ENCODE peak calls at places on chromosomes 13 and 19, in ten cellular contexts. One of them, this sample, is unnamed. For H3K36me3 and H3K4me1, the result is how much of the 10 kb centered on the place peaks cover.

GRCh38 chr13:49996166-49996915 is 501 bp upstream of the TRIM13 start:
- DNase-seq in IMR-90: peak
- DNase-seq in CD4-positive, alpha-beta memory T cell: peak
- DNase-seq in fibroblast of lung: peak
- DNase-seq in lower lobe of right lung: peak
- DNase-seq in HCT116: peak
- DNase-seq in esophagus muscularis mucosa: peak
- DNase-seq in cardiac muscle cell: peak
- DNase-seq in uterus: peak
- DNase-seq in esophagus squamous epithelium: peak
- DNase-seq in this sample: peak

GRCh38 chr13:53112522-53112921 is 83.9 kb downstream of the OLFM4 start:
- DNase-seq in IMR-90: no peak
- DNase-seq in CD4-positive, alpha-beta memory T cell: no peak
- DNase-seq in fibroblast of lung: no peak
- DNase-seq in lower lobe of right lung: no peak
- DNase-seq in HCT116: no peak
- DNase-seq in esophagus muscularis mucosa: no peak
- DNase-seq in cardiac muscle cell: no peak
- DNase-seq in uterus: no peak
- DNase-seq in esophagus squamous epithelium: no peak
- DNase-seq in this sample: no peak

GRCh38 chr13:43905435-43906031 is 25.8 kb downstream of the LACC1 start:
- DNase-seq in IMR-90: peak
- DNase-seq in CD4-positive, alpha-beta memory T cell: peak
- DNase-seq in fibroblast of lung: peak
- DNase-seq in lower lobe of right lung: no peak
- DNase-seq in HCT116: peak
- DNase-seq in esophagus muscularis mucosa: no peak
- DNase-seq in cardiac muscle cell: peak
- DNase-seq in uterus: peak
- DNase-seq in esophagus squamous epithelium: no peak
- DNase-seq in this sample: peak

GRCh38 chr19:17830567-17831418 is 9.5 kb upstream of the INSL3 start:
- DNase-seq in IMR-90: peak
- DNase-seq in CD4-positive, alpha-beta memory T cell: peak
- DNase-seq in fibroblast of lung: peak
- DNase-seq in lower lobe of right lung: peak
- DNase-seq in HCT116: peak
- DNase-seq in esophagus muscularis mucosa: no peak
- DNase-seq in cardiac muscle cell: peak
- DNase-seq in uterus: peak
- DNase-seq in esophagus squamous epithelium: no peak
- DNase-seq in this sample: no peak

GRCh38 chr19:11578342-11579142 is 1.1 kb upstream of the ACP5 start:
- DNase-seq in IMR-90: no peak
- DNase-seq in CD4-positive, alpha-beta memory T cell: peak
- DNase-seq in fibroblast of lung: peak
- DNase-seq in lower lobe of right lung: peak
- DNase-seq in HCT116: no peak
- DNase-seq in esophagus muscularis mucosa: no peak
- DNase-seq in cardiac muscle cell: peak
- DNase-seq in uterus: no peak
- DNase-seq in esophagus squamous epithelium: no peak
- DNase-seq in this sample: no peak

GRCh38 chr19:32265991-32266390 is 79.4 kb upstream of the ZNF507 start:
- DNase-seq in IMR-90: no peak
- DNase-seq in CD4-positive, alpha-beta memory T cell: no peak
- DNase-seq in fibroblast of lung: no peak
- DNase-seq in lower lobe of right lung: no peak
- DNase-seq in HCT116: no peak
- DNase-seq in esophagus muscularis mucosa: no peak
- DNase-seq in cardiac muscle cell: no peak
- DNase-seq in uterus: no peak
- DNase-seq in esophagus squamous epithelium: no peak
- DNase-seq in this sample: no peak

GRCh38 chr19:53388904-53389303 is 6.0 kb upstream of the ZNF765 start:
- DNase-seq in IMR-90: peak
- DNase-seq in CD4-positive, alpha-beta memory T cell: no peak
- DNase-seq in fibroblast of lung: peak
- DNase-seq in lower lobe of right lung: no peak
- DNase-seq in HCT116: no peak
- DNase-seq in esophagus muscularis mucosa: no peak
- DNase-seq in cardiac muscle cell: no peak
- DNase-seq in uterus: no peak
- DNase-seq in esophagus squamous epithelium: no peak
- DNase-seq in this sample: no peak

GRCh38 chr13:30972888-30973377 is 40.5 kb downstream of the TEX26 start:
- DNase-seq in IMR-90: peak
- DNase-seq in CD4-positive, alpha-beta memory T cell: no peak
- DNase-seq in fibroblast of lung: peak
- DNase-seq in lower lobe of right lung: no peak
- DNase-seq in HCT116: no peak
- DNase-seq in esophagus muscularis mucosa: no peak
- DNase-seq in cardiac muscle cell: no peak
- DNase-seq in uterus: no peak
- DNase-seq in esophagus squamous epithelium: no peak
- DNase-seq in this sample: no peak

GRCh38 chr19:10508707-10509106 is 5.6 kb upstream of the KEAP1 start:
- DNase-seq in IMR-90: peak
- DNase-seq in CD4-positive, alpha-beta memory T cell: no peak
- DNase-seq in fibroblast of lung: no peak
- DNase-seq in lower lobe of right lung: no peak
- DNase-seq in HCT116: no peak
- DNase-seq in esophagus muscularis mucosa: no peak
- DNase-seq in cardiac muscle cell: no peak
- DNase-seq in uterus: no peak
- DNase-seq in esophagus squamous epithelium: no peak
- DNase-seq in this sample: no peak

GRCh38 chr13:22944378-22944777 is 236.4 kb upstream of the SGCG start:
- DNase-seq in IMR-90: no peak
- DNase-seq in CD4-positive, alpha-beta memory T cell: no peak
- DNase-seq in fibroblast of lung: no peak
- DNase-seq in lower lobe of right lung: no peak
- DNase-seq in HCT116: no peak
- DNase-seq in esophagus muscularis mucosa: peak
- DNase-seq in cardiac muscle cell: no peak
- DNase-seq in uterus: no peak
- DNase-seq in esophagus squamous epithelium: no peak
- DNase-seq in this sample: no peak

GRCh38 chr13:26380930-26381329 is 127.0 kb downstream of the CDK8 start:
- DNase-seq in IMR-90: no peak
- DNase-seq in CD4-positive, alpha-beta memory T cell: no peak
- DNase-seq in fibroblast of lung: no peak
- DNase-seq in lower lobe of right lung: no peak
- DNase-seq in HCT116: no peak
- DNase-seq in esophagus muscularis mucosa: no peak
- DNase-seq in cardiac muscle cell: no peak
- DNase-seq in uterus: no peak
- DNase-seq in esophagus squamous epithelium: no peak
- DNase-seq in this sample: no peak

GRCh38 chr19:43595605-43595998 is 332 bp downstream of the IRGQ start:
- DNase-seq in IMR-90: no peak
- DNase-seq in CD4-positive, alpha-beta memory T cell: no peak
- DNase-seq in fibroblast of lung: no peak
- DNase-seq in lower lobe of right lung: peak
- DNase-seq in HCT116: no peak
- DNase-seq in esophagus muscularis mucosa: no peak
- DNase-seq in cardiac muscle cell: no peak
- DNase-seq in uterus: no peak
- DNase-seq in esophagus squamous epithelium: no peak
- DNase-seq in this sample: no peak

GRCh38 chr13:34926513-34926912 is 15.6 kb upstream of the NBEA start:
- DNase-seq in IMR-90: peak
- DNase-seq in CD4-positive, alpha-beta memory T cell: no peak
- DNase-seq in fibroblast of lung: peak
- DNase-seq in lower lobe of right lung: no peak
- DNase-seq in HCT116: no peak
- DNase-seq in esophagus muscularis mucosa: no peak
- DNase-seq in cardiac muscle cell: peak
- DNase-seq in uterus: no peak
- DNase-seq in esophagus squamous epithelium: no peak
- DNase-seq in this sample: no peak

GRCh38 chr19:19256072-19256969 is 16.8 kb downstream of the TM6SF2 start:
- DNase-seq in IMR-90: no peak
- DNase-seq in CD4-positive, alpha-beta memory T cell: no peak
- DNase-seq in fibroblast of lung: no peak
- DNase-seq in lower lobe of right lung: no peak
- DNase-seq in HCT116: no peak
- DNase-seq in esophagus muscularis mucosa: no peak
- DNase-seq in cardiac muscle cell: no peak
- DNase-seq in uterus: no peak
- DNase-seq in esophagus squamous epithelium: no peak
- DNase-seq in this sample: no peak

GRCh38 chr13:110250258-110250891 is 56.6 kb downstream of the COL4A1 start:
- DNase-seq in IMR-90: peak
- DNase-seq in CD4-positive, alpha-beta memory T cell: no peak
- DNase-seq in fibroblast of lung: peak
- DNase-seq in lower lobe of right lung: no peak
- DNase-seq in HCT116: no peak
- DNase-seq in esophagus muscularis mucosa: peak
- DNase-seq in cardiac muscle cell: peak
- DNase-seq in uterus: peak
- DNase-seq in esophagus squamous epithelium: no peak
- DNase-seq in this sample: no peak

GRCh38 chr19:1068111-1069001 is 1.4 kb downstream of the ARHGAP45 start:
- DNase-seq in IMR-90: no peak
- DNase-seq in CD4-positive, alpha-beta memory T cell: peak
- DNase-seq in fibroblast of lung: no peak
- DNase-seq in lower lobe of right lung: peak
- DNase-seq in HCT116: no peak
- DNase-seq in esophagus muscularis mucosa: no peak
- DNase-seq in cardiac muscle cell: no peak
- DNase-seq in uterus: no peak
- DNase-seq in esophagus squamous epithelium: no peak
- DNase-seq in this sample: no peak

DNA sequence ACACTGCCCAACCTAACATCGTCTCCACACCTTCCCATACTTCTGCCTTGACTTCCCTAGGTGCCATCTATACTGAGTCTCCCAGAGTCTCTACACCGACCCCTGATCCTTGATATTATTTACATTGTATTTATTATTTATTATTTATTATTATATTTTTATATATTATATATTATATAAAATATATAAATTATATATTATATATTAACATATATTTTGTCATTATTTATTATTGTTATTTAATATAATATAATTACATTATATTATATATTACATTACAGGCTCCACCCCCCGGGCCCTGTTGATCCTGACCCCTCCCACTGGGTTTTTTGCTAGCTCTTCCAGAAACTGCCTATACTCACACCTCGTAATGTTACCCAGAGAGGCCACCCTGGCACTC is 18.4 kb upstream of the TOMM40 start:
- DNase-seq in IMR-90: no peak
- DNase-seq in CD4-positive, alpha-beta memory T cell: no peak
- DNase-seq in fibroblast of lung: no peak
- DNase-seq in lower lobe of right lung: no peak
- DNase-seq in HCT116: no peak
- DNase-seq in esophagus muscularis mucosa: no peak
- DNase-seq in cardiac muscle cell: no peak
- DNase-seq in uterus: no peak
- DNase-seq in esophagus squamous epithelium: no peak
- DNase-seq in this sample: no peak
- H3K36me3 ChIP-seq in IMR-90: half or more
- H3K36me3 ChIP-seq in CD4-positive, alpha-beta memory T cell: under half
- H3K36me3 ChIP-seq in fibroblast of lung: under half
- H3K36me3 ChIP-seq in lower lobe of right lung: half or more
- H3K36me3 ChIP-seq in HCT116: under half
- H3K36me3 ChIP-seq in esophagus muscularis mucosa: half or more
- H3K36me3 ChIP-seq in cardiac muscle cell: half or more
- H3K36me3 ChIP-seq in uterus: under half
- H3K36me3 ChIP-seq in esophagus squamous epithelium: under half
- H3K36me3 ChIP-seq in this sample: half or more

DNA sequence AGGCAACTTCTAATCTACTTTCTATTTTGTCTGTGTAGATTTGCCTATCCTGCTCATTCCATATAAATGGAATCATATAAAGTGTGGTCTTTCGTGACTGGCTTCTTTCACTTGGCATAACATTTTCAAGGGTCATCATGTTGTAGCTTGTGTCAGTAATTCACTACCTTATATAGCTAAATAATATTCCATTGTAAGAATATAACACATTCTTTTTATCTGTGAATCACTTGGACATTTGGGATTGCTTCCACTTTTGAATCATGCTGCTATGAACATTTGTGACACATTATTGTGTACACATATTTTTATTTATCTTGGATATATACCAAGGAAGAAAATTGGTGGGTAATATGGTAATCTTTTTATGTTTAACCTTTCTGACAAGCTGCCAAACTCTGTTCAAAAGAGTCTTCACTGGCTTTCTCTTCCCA is 89.0 kb upstream of the CSNK1A1L start:
- DNase-seq in IMR-90: peak
- DNase-seq in CD4-positive, alpha-beta memory T cell: no peak
- DNase-seq in fibroblast of lung: peak
- DNase-seq in lower lobe of right lung: no peak
- DNase-seq in HCT116: no peak
- DNase-seq in esophagus muscularis mucosa: no peak
- DNase-seq in cardiac muscle cell: peak
- DNase-seq in uterus: no peak
- DNase-seq in esophagus squamous epithelium: no peak
- DNase-seq in this sample: no peak
- H3K4me3 ChIP-seq in IMR-90: no peak
- H3K4me3 ChIP-seq in CD4-positive, alpha-beta memory T cell: no peak
- H3K4me3 ChIP-seq in fibroblast of lung: no peak
- H3K4me3 ChIP-seq in lower lobe of right lung: no peak
- H3K4me3 ChIP-seq in HCT116: no peak
- H3K4me3 ChIP-seq in esophagus muscularis mucosa: no peak
- H3K4me3 ChIP-seq in cardiac muscle cell: no peak
- H3K4me3 ChIP-seq in uterus: no peak
- H3K4me3 ChIP-seq in esophagus squamous epithelium: no peak
- H3K4me3 ChIP-seq in this sample: no peak

GRCh38 chr13:25276748-25277147 is 10.5 kb downstream of the MTMR6 start:
- DNase-seq in IMR-90: peak
- DNase-seq in CD4-positive, alpha-beta memory T cell: no peak
- DNase-seq in fibroblast of lung: peak
- DNase-seq in lower lobe of right lung: no peak
- DNase-seq in HCT116: no peak
- DNase-seq in esophagus muscularis mucosa: no peak
- DNase-seq in cardiac muscle cell: no peak
- DNase-seq in uterus: no peak
- DNase-seq in esophagus squamous epithelium: no peak
- DNase-seq in this sample: no peak
- H3K4me1 ChIP-seq in IMR-90: under half
- H3K4me1 ChIP-seq in CD4-positive, alpha-beta memory T cell: under half
- H3K4me1 ChIP-seq in fibroblast of lung: under half
- H3K4me1 ChIP-seq in lower lobe of right lung: under half
- H3K4me1 ChIP-seq in HCT116: under half
- H3K4me1 ChIP-seq in esophagus muscularis mucosa: under half
- H3K4me1 ChIP-seq in cardiac muscle cell: under half
- H3K4me1 ChIP-seq in uterus: under half
- H3K4me1 ChIP-seq in esophagus squamous epithelium: under half
- H3K4me1 ChIP-seq in this sample: under half

DNA sequence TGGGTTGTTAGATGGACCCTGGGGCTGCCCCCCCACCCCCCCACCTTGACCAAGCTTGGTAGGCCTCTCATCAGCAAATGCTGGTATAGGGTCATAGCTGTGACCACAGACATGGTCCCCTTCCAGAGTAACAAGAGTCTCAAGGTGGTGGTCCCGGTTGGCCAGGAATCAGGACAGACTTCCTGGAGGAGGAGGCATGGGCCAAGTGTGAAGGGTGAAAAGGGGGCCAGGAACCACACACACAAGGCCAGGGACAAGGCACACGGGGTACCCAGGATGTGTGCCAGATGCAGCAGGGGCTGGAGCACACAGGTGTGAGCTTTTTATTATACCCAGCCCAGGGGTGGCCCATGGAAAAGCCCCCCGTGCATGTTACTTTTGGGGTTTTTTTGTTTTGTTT is 1.0 kb upstream of the MRI1 start:
- DNase-seq in IMR-90: no peak
- DNase-seq in CD4-positive, alpha-beta memory T cell: no peak
- DNase-seq in fibroblast of lung: no peak
- DNase-seq in lower lobe of right lung: no peak
- DNase-seq in HCT116: no peak
- DNase-seq in esophagus muscularis mucosa: no peak
- DNase-seq in cardiac muscle cell: no peak
- DNase-seq in uterus: no peak
- DNase-seq in esophagus squamous epithelium: no peak
- DNase-seq in this sample: no peak
- H3K36me3 ChIP-seq in IMR-90: half or more
- H3K36me3 ChIP-seq in CD4-positive, alpha-beta memory T cell: under half
- H3K36me3 ChIP-seq in fibroblast of lung: under half
- H3K36me3 ChIP-seq in lower lobe of right lung: half or more
- H3K36me3 ChIP-seq in HCT116: under half
- H3K36me3 ChIP-seq in esophagus muscularis mucosa: half or more
- H3K36me3 ChIP-seq in cardiac muscle cell: under half
- H3K36me3 ChIP-seq in uterus: under half
- H3K36me3 ChIP-seq in esophagus squamous epithelium: under half
- H3K36me3 ChIP-seq in this sample: half or more

This sample was measured in HAP-1.